ENCODE peak calls at places on chromosome 12, in five cellular contexts. One of them, this sample, is unnamed.

GRCh38 chr12:118377891-118378470 is 1.6 kb downstream of the SUDS3 start:
- DNase-seq in cardiac fibroblast: peak; percentile 72
- DNase-seq in esophagus squamous epithelium: no peak
- DNase-seq in fibroblast of pulmonary artery: peak; percentile 63
- DNase-seq in thyroid gland: peak; percentile 42
- DNase-seq in this sample: peak; percentile 59

GRCh38 chr12:89833337-89834252 is 125.0 kb upstream of the ATP2B1 start:
- DNase-seq in cardiac fibroblast: no peak
- DNase-seq in fibroblast of pulmonary artery: no peak
- DNase-seq in thyroid gland: no peak
- DNase-seq in esophagus squamous epithelium: no peak
- DNase-seq in this sample: no peak

GRCh38 chr12:4824415-4824814 is 85.3 kb upstream of the KCNA1 start:
- DNase-seq in cardiac fibroblast: peak; percentile 21
- DNase-seq in fibroblast of pulmonary artery: peak; percentile 48
- DNase-seq in esophagus squamous epithelium: no peak
- DNase-seq in thyroid gland: no peak
- DNase-seq in this sample: no peak

GRCh38 chr12:32134144-32134888 is 27.7 kb downstream of the BICD1 start:
- DNase-seq in esophagus squamous epithelium: no peak
- DNase-seq in fibroblast of pulmonary artery: peak; percentile 59
- DNase-seq in cardiac fibroblast: peak; percentile 78
- DNase-seq in thyroid gland: no peak
- DNase-seq in this sample: no peak

GRCh38 chr12:104643093-104643646 is 186.4 kb downstream of the CHST11 start:
- DNase-seq in thyroid gland: no peak
- DNase-seq in cardiac fibroblast: no peak
- DNase-seq in esophagus squamous epithelium: no peak
- DNase-seq in fibroblast of pulmonary artery: no peak
- DNase-seq in this sample: no peak

GRCh38 chr12:65152586-65152985 is 16.8 kb upstream of the LEMD3 start:
- DNase-seq in fibroblast of pulmonary artery: peak; percentile 52
- DNase-seq in esophagus squamous epithelium: no peak
- DNase-seq in cardiac fibroblast: peak; percentile 40
- DNase-seq in thyroid gland: no peak
- DNase-seq in this sample: no peak

GRCh38 chr12:57215668-57216013 is 953 bp upstream of the NXPH4 start:
- DNase-seq in thyroid gland: no peak
- DNase-seq in esophagus squamous epithelium: no peak
- DNase-seq in cardiac fibroblast: no peak
- DNase-seq in fibroblast of pulmonary artery: no peak
- DNase-seq in this sample: no peak

GRCh38 chr12:2959194-2959507 is at the start of gene TEAD4:
- DNase-seq in fibroblast of pulmonary artery: peak; percentile 79
- DNase-seq in thyroid gland: peak; percentile 92
- DNase-seq in cardiac fibroblast: peak; percentile 74
- DNase-seq in esophagus squamous epithelium: no peak
- DNase-seq in this sample: peak; percentile 44

GRCh38 chr12:3295225-3295624 is 195.8 kb upstream of the PRMT8 start:
- DNase-seq in cardiac fibroblast: no peak
- DNase-seq in esophagus squamous epithelium: no peak
- DNase-seq in fibroblast of pulmonary artery: no peak
- DNase-seq in thyroid gland: no peak
- DNase-seq in this sample: no peak

GRCh38 chr12:98156697-98157096 is 358.7 kb upstream of the TMPO start:
- DNase-seq in thyroid gland: no peak
- DNase-seq in cardiac fibroblast: no peak
- DNase-seq in fibroblast of pulmonary artery: no peak
- DNase-seq in esophagus squamous epithelium: no peak
- DNase-seq in this sample: no peak

GRCh38 chr12:114686421-114687268 is 2.7 kb upstream of the TBX3 start:
- DNase-seq in cardiac fibroblast: no peak
- DNase-seq in esophagus squamous epithelium: no peak
- DNase-seq in thyroid gland: peak; percentile 76
- DNase-seq in fibroblast of pulmonary artery: no peak
- DNase-seq in this sample: no peak

GRCh38 chr12:1832801-1833595 is 12.6 kb downstream of the LRTM2 start:
- DNase-seq in esophagus squamous epithelium: no peak
- DNase-seq in fibroblast of pulmonary artery: no peak
- DNase-seq in cardiac fibroblast: no peak
- DNase-seq in thyroid gland: no peak
- DNase-seq in this sample: no peak

GRCh38 chr12:95547522-95548055 is 3.7 kb downstream of the USP44 start:
- DNase-seq in thyroid gland: no peak
- DNase-seq in esophagus squamous epithelium: no peak
- DNase-seq in fibroblast of pulmonary artery: peak; percentile 17
- DNase-seq in cardiac fibroblast: peak; percentile 22
- DNase-seq in this sample: no peak

GRCh38 chr12:25051583-25052190 is 102.8 kb upstream of the BCAT1 start:
- DNase-seq in esophagus squamous epithelium: no peak
- DNase-seq in thyroid gland: no peak
- DNase-seq in cardiac fibroblast: no peak
- DNase-seq in fibroblast of pulmonary artery: no peak
- DNase-seq in this sample: no peak

DNA sequence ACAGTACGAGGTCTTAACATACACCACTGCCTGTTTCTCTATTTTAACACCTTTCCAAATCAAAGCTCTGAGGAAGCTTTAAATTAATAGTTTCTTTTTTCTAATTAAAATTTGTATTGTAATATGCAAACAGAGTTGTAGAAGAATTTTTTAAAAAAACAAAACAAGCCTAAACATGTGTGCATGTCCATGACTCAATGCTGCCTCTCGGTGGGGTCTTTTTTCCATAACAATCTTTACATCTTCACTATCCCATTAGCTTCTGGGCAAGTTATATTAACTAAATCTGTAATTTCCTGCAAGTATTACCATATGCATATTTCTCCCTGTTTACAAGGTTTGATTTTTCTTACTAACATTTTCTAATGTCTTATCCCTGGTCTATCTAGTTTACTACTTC is 143.9 kb upstream of the NAV3 start:
- DNase-seq in cardiac fibroblast: peak; percentile 15
- DNase-seq in fibroblast of pulmonary artery: peak; percentile 33
- DNase-seq in esophagus squamous epithelium: no peak
- DNase-seq in thyroid gland: no peak
- DNase-seq in this sample: no peak
- H3K4me3 ChIP-seq in cardiac fibroblast: no peak overlapping the region
- H3K4me3 ChIP-seq in fibroblast of pulmonary artery: no peak overlapping the region
- H3K4me3 ChIP-seq in esophagus squamous epithelium: no peak overlapping the region
- H3K4me3 ChIP-seq in thyroid gland: no peak overlapping the region
- H3K4me3 ChIP-seq in this sample: no peak overlapping the region

DNA sequence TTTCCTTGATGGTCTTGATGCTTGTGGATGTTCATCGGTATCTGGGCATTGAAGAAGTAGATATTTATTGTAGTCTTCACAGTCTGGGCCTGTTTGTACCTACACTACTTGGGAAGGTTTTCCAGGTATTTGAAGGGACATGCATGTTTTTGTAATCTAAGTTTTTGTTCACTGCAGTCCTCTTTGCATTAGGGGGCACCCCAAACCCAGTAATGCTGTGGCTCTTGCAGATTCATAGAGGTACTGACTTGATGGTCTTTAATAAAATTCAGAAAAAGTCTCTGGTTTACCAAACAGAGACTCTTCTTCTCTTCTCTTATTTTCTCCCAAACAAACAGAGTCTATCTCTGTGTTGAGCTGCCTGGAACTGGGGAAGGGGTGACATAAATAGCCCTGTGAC is 150.9 kb upstream of the SLC16A7 start:
- DNase-seq in thyroid gland: no peak
- DNase-seq in esophagus squamous epithelium: no peak
- DNase-seq in cardiac fibroblast: peak; percentile 58
- DNase-seq in fibroblast of pulmonary artery: peak; percentile 33
- DNase-seq in this sample: no peak
- TF ChIP-seq CTCF in thyroid gland: no peak
- TF ChIP-seq CTCF in esophagus squamous epithelium: no peak
- TF ChIP-seq CTCF in cardiac fibroblast: peak; percentile 25
- TF ChIP-seq CTCF in fibroblast of pulmonary artery: peak; percentile 19
- TF ChIP-seq CTCF in this sample: no peak

DNA sequence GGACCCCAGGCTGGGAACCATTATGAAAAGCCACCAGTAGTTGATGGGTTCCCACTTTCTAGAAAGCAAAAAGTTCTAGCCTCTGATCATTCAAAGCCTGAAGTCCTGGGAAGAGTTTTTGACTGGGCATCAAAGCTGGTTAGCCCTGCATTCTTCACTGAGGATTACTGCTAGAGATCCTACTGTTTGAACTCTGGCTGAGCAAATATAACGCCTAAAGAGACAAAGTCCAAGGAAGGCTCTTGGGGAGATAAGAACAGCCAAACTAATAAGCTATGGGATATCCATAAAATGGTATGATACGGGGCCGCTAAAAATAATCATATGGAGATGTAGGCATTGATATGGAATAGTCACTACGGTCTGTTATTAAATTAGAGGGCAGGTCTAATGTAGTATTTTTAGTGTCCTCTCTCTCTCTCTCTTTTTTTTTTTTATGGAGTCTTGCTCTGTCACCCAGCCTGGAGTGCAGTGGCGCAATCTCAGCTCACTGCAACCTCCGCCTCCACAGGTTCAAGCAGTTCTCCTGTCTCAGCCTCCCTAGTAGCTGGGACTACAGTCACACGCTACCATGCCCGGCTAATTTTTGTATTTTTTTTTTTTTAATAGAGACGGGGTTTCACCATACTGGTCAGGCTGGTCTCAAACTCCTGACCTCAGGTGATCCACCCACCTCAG is 35.5 kb downstream of the PLXNC1 start:
- DNase-seq in esophagus squamous epithelium: no peak
- DNase-seq in fibroblast of pulmonary artery: no peak
- DNase-seq in thyroid gland: no peak
- DNase-seq in cardiac fibroblast: no peak
- DNase-seq in this sample: no peak
- H3K4me3 ChIP-seq in esophagus squamous epithelium: no peak overlapping the region
- H3K4me3 ChIP-seq in fibroblast of pulmonary artery: no peak overlapping the region
- H3K4me3 ChIP-seq in thyroid gland: no peak overlapping the region
- H3K4me3 ChIP-seq in cardiac fibroblast: no peak overlapping the region
- H3K4me3 ChIP-seq in this sample: no peak overlapping the region

GRCh38 chr12:71685961-71686657 is at the start of gene TMEM19:
- DNase-seq in fibroblast of pulmonary artery: peak; percentile 91
- DNase-seq in esophagus squamous epithelium: peak; percentile 38
- DNase-seq in cardiac fibroblast: peak; percentile 91
- DNase-seq in thyroid gland: peak; percentile 91
- DNase-seq in this sample: peak; percentile 93
- TF ChIP-seq CTCF in fibroblast of pulmonary artery: peak; percentile 16
- TF ChIP-seq CTCF in esophagus squamous epithelium: peak; percentile 20
- TF ChIP-seq CTCF in cardiac fibroblast: peak; percentile 2
- TF ChIP-seq CTCF in thyroid gland: no peak
- TF ChIP-seq CTCF in this sample: no peak

GRCh38 chr12:93079271-93079670 is 150.2 kb upstream of the EEA1 start:
- DNase-seq in esophagus squamous epithelium: no peak
- DNase-seq in cardiac fibroblast: no peak
- DNase-seq in fibroblast of pulmonary artery: no peak
- DNase-seq in thyroid gland: no peak
- DNase-seq in this sample: no peak

GRCh38 chr12:93079976-93080375 is 150.9 kb upstream of the EEA1 start:
- DNase-seq in fibroblast of pulmonary artery: no peak
- DNase-seq in cardiac fibroblast: no peak
- DNase-seq in thyroid gland: no peak
- DNase-seq in esophagus squamous epithelium: no peak
- DNase-seq in this sample: no peak

GRCh38 chr12:93080452-93080851 is 151.4 kb upstream of the EEA1 start:
- DNase-seq in fibroblast of pulmonary artery: no peak
- DNase-seq in thyroid gland: no peak
- DNase-seq in cardiac fibroblast: no peak
- DNase-seq in esophagus squamous epithelium: no peak
- DNase-seq in this sample: no peak

GRCh38 chr12:93081810-93082165 is 152.7 kb upstream of the EEA1 start:
- DNase-seq in thyroid gland: no peak
- DNase-seq in fibroblast of pulmonary artery: no peak
- DNase-seq in cardiac fibroblast: no peak
- DNase-seq in esophagus squamous epithelium: no peak
- DNase-seq in this sample: no peak

GRCh38 chr12:93080994-93081809 is 152.1 kb upstream of the EEA1 start:
- DNase-seq in esophagus squamous epithelium: no peak
- DNase-seq in thyroid gland: no peak
- DNase-seq in cardiac fibroblast: peak; percentile 61
- DNase-seq in fibroblast of pulmonary artery: peak; percentile 66
- DNase-seq in this sample: no peak
- H3K4me3 ChIP-seq in esophagus squamous epithelium: no peak overlapping the region
- H3K4me3 ChIP-seq in thyroid gland: no peak overlapping the region
- H3K4me3 ChIP-seq in cardiac fibroblast: no peak overlapping the region
- H3K4me3 ChIP-seq in fibroblast of pulmonary artery: no peak overlapping the region
- H3K4me3 ChIP-seq in this sample: no peak overlapping the region